ENCODE peak calls at places on chromosomes 3 and 15, in seven cellular contexts. D is dorsolateral prefrontal cortex; R is HuH-7.5; I is NCI-H2081; L is stimulated activated CD8-positive, alpha-beta memory T cell treated with anti-CD3 and anti-CD28 coated beads, Interleukin-15, amount 100 ng/mL, for 1 hour; H is nucleus accumbens; A is psoas muscle. Y is an unnamed sample.

GRCh38 chr3:183953471-183954070 is 64.1 kb downstream of the ABCC5 start:
- DNase-seq in L (no peak), R (no peak), H (no peak), I (no peak), D (no peak), A (no peak), Y (no peak)

GRCh38 chr15:84595660-84596059 is 5.1 kb upstream of the ZSCAN2 start:
- DNase-seq in A (no peak), I (no peak), D (no peak), H (no peak), L (no peak), R (no peak), Y (no peak)

GRCh38 chr3:82055792-82056191 is 294.3 kb upstream of the GBE1 start:
- DNase-seq in R (no peak), A (no peak), D (no peak), I (no peak), L (no peak), H (no peak), Y (no peak)

GRCh38 chr3:117485841-117486240 is 776.3 kb downstream of the TUSC7 start:
- DNase-seq in L (no peak), A (no peak), D (no peak), H (no peak), R (no peak), I (no peak), Y (no peak)

GRCh38 chr3:46378426-46378942 is 7.7 kb downstream of the CCR5 start:
- DNase-seq in H (peak; percentile 16), L (peak; percentile 37), D (peak; percentile 20), R (no peak), I (peak; percentile 12), A (peak; percentile 78), Y (peak; percentile 78)

GRCh38 chr15:47511241-47511640 is 206.1 kb upstream of the SEMA6D start:
- DNase-seq in D (no peak), A (no peak), H (no peak), I (no peak), L (no peak), R (no peak), Y (no peak)

GRCh38 chr3:53709256-53709655 is 137.0 kb downstream of the CHDH start:
- DNase-seq in R (no peak), I (no peak), L (no peak), H (no peak), A (no peak), D (no peak), Y (no peak)

GRCh38 chr15:48880070-48880634 is 2.2 kb downstream of the EID1 start:
- DNase-seq in D (no peak), L (no peak), I (no peak), A (no peak), R (no peak), H (no peak), Y (no peak)

GRCh38 chr3:25897019-25897418 is 107.1 kb downstream of the OXSM start:
- DNase-seq in D (no peak), R (peak; percentile 39), A (no peak), H (no peak), I (no peak), L (no peak), Y (no peak)

Y was measured in Right ventricle myocardium superior.